ENCODE peak calls at places on chromosomes 6 and 20, in four cellular contexts. C is HCT116, K is upper lobe of left lung, E is lower lobe of right lung. U is an unnamed sample.
A peak's percentile ranks its signal among the peaks of the same experiment; 100 is the strongest.

GRCh38 chr6:146357578-146358340 is 185.9 kb upstream of the RAB32 start:
- DNase-seq in E (no peak), K (no peak), C (no peak), U (no peak)

GRCh38 chr6:75084872-75085381 is 120.9 kb downstream of the COL12A1 start:
- DNase-seq in C (no peak), K (peak; percentile 37), E (peak; percentile 58), U (no peak)

GRCh38 chr6:131281471-131282270 is 146.4 kb downstream of the AKAP7 start:
- DNase-seq in E (peak; percentile 51), K (peak; percentile 50), C (no peak), U (no peak)

GRCh38 chr20:62053465-62054196 is 12.1 kb downstream of the TAF4 start:
- DNase-seq in K (no peak), E (no peak), C (no peak), U (no peak)

GRCh38 chr20:50450961-50451752 is 59.0 kb upstream of the PTPN1 start:
- DNase-seq in E (no peak), C (no peak), K (peak; percentile 86), U (no peak)

GRCh38 chr6:166307981-166308768 is at the start of gene PRR18:
- DNase-seq in K (no peak), C (no peak), E (no peak), U (no peak)

GRCh38 chr6:8389034-8389818 is 46.1 kb downstream of the SLC35B3 start:
- DNase-seq in K (no peak), C (no peak), E (no peak), U (no peak)

GRCh38 chr20:62989201-62989601 is 17.6 kb downstream of the BHLHE23 start:
- DNase-seq in C (no peak), K (no peak), E (no peak), U (no peak)

GRCh38 chr20:56373942-56374341 is 15.2 kb downstream of the FAM210B start:
- DNase-seq in E (no peak), C (no peak), K (peak; percentile 32), U (no peak)

GRCh38 chr20:16018881-16019280 is 554.4 kb downstream of the KIF16B start:
- DNase-seq in E (no peak), C (no peak), K (no peak), U (no peak)

GRCh38 chr20:50318709-50319108 is 128.1 kb downstream of the CEBPB start:
- DNase-seq in K (no peak), C (no peak), E (no peak), U (no peak)

GRCh38 chr6:89895273-89895874 is 1.1 kb downstream of the GJA10 start:
- DNase-seq in C (no peak), E (no peak), K (no peak), U (no peak)

GRCh38 chr6:3402310-3403243 is 54.3 kb downstream of the SLC22A23 start:
- DNase-seq in E (no peak), C (no peak), K (peak; percentile 59), U (no peak)

GRCh38 chr6:156946370-156946936 is 169.3 kb downstream of the ARID1B start:
- DNase-seq in E (no peak), C (no peak), K (no peak), U (no peak)

GRCh38 chr6:169371344-169372144 is 117.9 kb upstream of the THBS2 start:
- DNase-seq in E (no peak), C (peak; percentile 12), K (no peak), U (no peak)

GRCh38 chr20:56409946-56410345 is 2.1 kb upstream of the CASS4 start:
- DNase-seq in K (no peak), E (no peak), C (no peak), U (no peak)

DNA sequence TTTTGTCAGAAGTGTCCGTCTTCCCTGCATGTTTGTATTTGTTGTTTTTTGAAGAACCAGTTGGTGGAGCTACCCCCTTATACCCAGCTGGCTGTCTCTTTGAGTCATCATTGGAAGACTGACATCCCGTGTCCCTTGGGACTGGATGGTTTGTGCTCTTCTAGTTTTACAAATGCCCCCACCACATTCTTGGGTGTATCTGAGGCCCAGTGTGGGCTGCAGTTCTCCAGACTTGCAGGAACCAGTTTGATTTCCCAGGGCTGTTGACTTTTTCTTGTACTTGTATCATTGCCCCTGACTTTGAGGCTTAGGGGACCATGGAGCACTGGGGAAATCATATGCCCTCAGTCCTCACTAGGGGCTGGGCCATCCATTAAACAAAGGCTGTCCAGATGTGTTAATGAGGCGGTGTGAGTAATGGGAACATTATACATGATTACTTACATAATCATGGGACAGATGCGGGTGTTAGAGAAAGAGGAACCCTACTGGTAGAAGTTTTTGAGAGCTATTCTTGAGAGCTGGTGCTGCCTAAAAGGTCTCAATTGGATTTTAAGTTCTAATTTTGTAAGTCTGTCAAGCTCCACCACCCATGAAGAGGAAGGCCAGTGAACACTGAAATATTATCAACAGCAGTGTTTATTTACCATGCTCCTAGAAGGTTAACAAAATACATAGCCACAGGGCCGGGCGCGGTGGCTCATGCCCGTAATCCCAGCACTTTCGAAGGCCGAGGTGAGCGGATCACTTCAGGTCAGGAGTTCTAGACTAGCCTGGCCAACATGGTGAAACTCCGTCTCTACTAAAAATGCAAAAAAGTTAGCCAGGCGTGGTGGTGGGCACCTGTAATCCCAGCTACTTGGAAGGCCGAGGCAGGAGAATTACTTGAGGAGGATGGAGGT is 8.5 kb downstream of the JARID2 start:
- DNase-seq in E (no peak), K (no peak), C (no peak), U (no peak)
- TF ChIP-seq CTCF in E (no peak), K (no peak), C (no peak), U (no peak)

DNA sequence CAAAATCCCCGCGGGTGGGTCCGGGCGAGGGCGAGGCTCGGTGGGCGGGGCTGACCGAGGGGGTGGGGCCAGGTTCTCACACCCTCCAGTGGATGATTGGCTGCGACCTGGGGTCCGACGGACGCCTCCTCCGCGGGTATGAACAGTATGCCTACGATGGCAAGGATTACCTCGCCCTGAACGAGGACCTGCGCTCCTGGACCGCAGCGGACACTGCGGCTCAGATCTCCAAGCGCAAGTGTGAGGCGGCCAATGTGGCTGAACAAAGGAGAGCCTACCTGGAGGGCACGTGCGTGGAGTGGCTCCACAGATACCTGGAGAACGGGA is 809 bp downstream of the HLA-G start:
- DNase-seq in K (no peak), C (no peak), E (no peak), U (no peak)
- H3K4me3 ChIP-seq in K (peak overlapping the region; percentile 34), C (no peak overlapping the region), E (peak overlapping the region; percentile 42), U (peak overlapping the region; percentile 59)

DNA sequence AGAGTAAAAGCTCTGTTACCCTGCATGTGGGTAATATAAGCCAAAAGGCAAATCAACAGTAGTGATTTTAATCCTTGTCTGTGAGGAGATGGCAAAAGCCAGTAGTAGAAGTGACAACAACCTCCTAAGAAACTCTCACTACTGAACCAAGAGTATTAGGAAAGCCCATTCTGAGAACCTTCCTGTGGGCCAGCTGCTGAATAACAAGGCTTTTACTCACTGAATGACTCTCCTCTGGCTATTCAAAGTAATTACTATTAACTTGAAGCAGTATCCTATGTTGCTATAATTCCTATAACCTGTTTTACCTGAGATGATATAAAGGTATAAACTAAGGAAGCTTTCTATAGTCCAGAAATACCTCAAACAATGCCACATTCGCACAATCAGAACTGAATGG is 55.1 kb downstream of the CHD6 start:
- DNase-seq in E (no peak), K (no peak), C (no peak), U (no peak)
- H3K9me3 ChIP-seq in E (no peaks in the 10 kb centered on the region), K (no peaks in the 10 kb centered on the region), C (no peaks in the 10 kb centered on the region), U (no peaks in the 10 kb centered on the region)

DNA sequence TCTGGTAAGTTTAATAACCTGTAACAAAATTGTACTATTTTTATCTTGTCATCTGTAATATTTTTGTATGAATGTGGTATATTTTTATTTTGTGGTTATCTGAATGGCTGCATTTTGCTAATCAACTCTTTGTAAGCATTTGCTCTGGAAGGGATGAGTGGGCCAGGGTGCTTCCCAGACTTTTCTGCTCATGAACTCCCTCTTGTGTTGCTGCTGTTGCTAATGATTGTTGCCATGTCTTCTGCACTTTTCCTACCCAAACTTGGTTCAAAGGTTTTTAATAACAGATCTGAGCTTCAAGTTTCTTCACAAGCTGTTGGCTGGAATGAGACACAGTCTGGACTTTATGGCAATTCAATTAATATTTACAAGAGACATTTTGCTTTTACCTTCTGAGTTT is 1005.7 kb downstream of the HACE1 start:
- DNase-seq in C (no peak), K (no peak), E (no peak), U (no peak)
- TF ChIP-seq CTCF in C (no peak), K (no peak), E (no peak), U (no peak)

DNA sequence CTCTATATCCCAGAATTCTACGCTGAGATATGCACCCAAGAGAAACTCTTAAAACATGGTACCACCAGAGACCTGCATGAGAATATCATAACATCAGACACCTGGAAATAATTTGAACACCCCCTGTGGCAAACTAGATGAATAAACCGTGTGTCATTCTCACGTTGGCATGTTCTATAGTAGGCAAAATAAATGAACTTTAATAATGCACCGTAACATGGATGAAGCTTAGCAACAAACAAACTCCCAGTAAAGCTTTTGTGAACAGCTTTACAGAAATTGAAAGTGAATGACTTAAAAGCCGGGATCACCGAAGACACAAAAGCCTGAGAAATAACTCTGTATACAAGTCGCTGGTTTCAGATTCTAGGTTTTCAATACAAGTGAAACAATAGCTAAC is 1166.8 kb upstream of the CITED2 start:
- DNase-seq in K (no peak), E (no peak), C (no peak), U (no peak)
- H3K4me3 ChIP-seq in K (no peak overlapping the region), E (no peak overlapping the region), C (no peak overlapping the region), U (peak overlapping the region; percentile 26)

DNA sequence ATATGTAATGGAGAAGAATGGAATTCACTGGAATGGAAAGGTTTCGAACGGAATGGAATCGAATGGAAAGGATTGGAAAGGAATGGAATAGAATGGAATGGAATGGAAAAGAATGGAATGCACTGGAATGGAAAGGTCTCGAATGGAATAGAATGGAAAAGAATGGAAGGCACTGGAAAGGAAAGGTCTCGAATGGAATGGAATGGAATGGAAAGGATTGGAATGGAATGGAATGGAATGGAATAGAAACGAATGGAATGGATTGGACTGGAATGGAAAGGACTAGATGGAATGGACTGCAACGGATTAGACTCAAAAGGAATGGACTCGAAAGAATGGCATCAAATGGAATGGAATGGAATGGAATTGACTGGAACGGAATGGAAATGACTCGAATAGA is 20.5 kb upstream of the DEFB115 start:
- DNase-seq in C (no peak), E (no peak), K (no peak), U (no peak)
- H3K9me3 ChIP-seq in C (peaks cover 96% of the 10 kb centered on the region), E (peaks cover 87% of the 10 kb centered on the region), K (peaks cover 30% of the 10 kb centered on the region), U (peaks cover 36% of the 10 kb centered on the region)